ENCODE peak calls at places on chromosomes 7 and 10, in seven cellular contexts. One of them, this sample, is unnamed.
A peak's percentile ranks its signal among the peaks of the same experiment; 100 is the strongest.

GRCh38 chr7:133888061-133888930 is 238.8 kb upstream of the LRGUK start:
- DNase-seq in neuronal stem cell: no peak
- DNase-seq in EH: no peak
- DNase-seq in mucosa of descending colon: no peak
- DNase-seq in stromal cell of bone marrow: no peak
- DNase-seq in AG10803: no peak
- DNase-seq in progenitor cell of endocrine pancreas: no peak
- DNase-seq in this sample: no peak

GRCh38 chr7:151876899-151877777 is at the start of gene PRKAG2:
- DNase-seq in EH: peak; percentile 26
- DNase-seq in AG10803: peak; percentile 15
- DNase-seq in progenitor cell of endocrine pancreas: peak; percentile 47
- DNase-seq in neuronal stem cell: peak; percentile 45
- DNase-seq in stromal cell of bone marrow: no peak
- DNase-seq in mucosa of descending colon: peak; percentile 78
- DNase-seq in this sample: peak; percentile 87

GRCh38 chr10:126787201-126787600 is 116.7 kb upstream of the C10orf90 start:
- DNase-seq in progenitor cell of endocrine pancreas: no peak
- DNase-seq in mucosa of descending colon: no peak
- DNase-seq in stromal cell of bone marrow: no peak
- DNase-seq in EH: no peak
- DNase-seq in AG10803: no peak
- DNase-seq in neuronal stem cell: no peak
- DNase-seq in this sample: no peak

GRCh38 chr7:10038351-10038750 is 935.3 kb upstream of the PHF14 start:
- DNase-seq in AG10803: no peak
- DNase-seq in EH: no peak
- DNase-seq in mucosa of descending colon: no peak
- DNase-seq in stromal cell of bone marrow: no peak
- DNase-seq in progenitor cell of endocrine pancreas: no peak
- DNase-seq in neuronal stem cell: no peak
- DNase-seq in this sample: no peak

GRCh38 chr10:72424561-72424960 is 69.8 kb upstream of the DNAJB12 start:
- DNase-seq in progenitor cell of endocrine pancreas: no peak
- DNase-seq in neuronal stem cell: no peak
- DNase-seq in AG10803: no peak
- DNase-seq in EH: no peak
- DNase-seq in mucosa of descending colon: no peak
- DNase-seq in stromal cell of bone marrow: no peak
- DNase-seq in this sample: no peak

GRCh38 chr10:73758704-73759511 is 14.7 kb downstream of the SEC24C start:
- DNase-seq in stromal cell of bone marrow: no peak
- DNase-seq in mucosa of descending colon: no peak
- DNase-seq in neuronal stem cell: no peak
- DNase-seq in AG10803: no peak
- DNase-seq in EH: no peak
- DNase-seq in progenitor cell of endocrine pancreas: no peak
- DNase-seq in this sample: no peak

GRCh38 chr7:71604818-71605414 is 473.0 kb downstream of the GALNT17 start:
- DNase-seq in EH: no peak
- DNase-seq in AG10803: no peak
- DNase-seq in stromal cell of bone marrow: no peak
- DNase-seq in mucosa of descending colon: no peak
- DNase-seq in neuronal stem cell: no peak
- DNase-seq in progenitor cell of endocrine pancreas: no peak
- DNase-seq in this sample: no peak

GRCh38 chr7:132685301-132685700 is 109.0 kb upstream of the PLXNA4 start:
- DNase-seq in EH: no peak
- DNase-seq in mucosa of descending colon: no peak
- DNase-seq in AG10803: no peak
- DNase-seq in stromal cell of bone marrow: no peak
- DNase-seq in neuronal stem cell: no peak
- DNase-seq in progenitor cell of endocrine pancreas: no peak
- DNase-seq in this sample: no peak

GRCh38 chr7:954330-955238 is at the start of gene ADAP1:
- DNase-seq in neuronal stem cell: no peak
- DNase-seq in AG10803: peak; percentile 43
- DNase-seq in progenitor cell of endocrine pancreas: peak; percentile 44
- DNase-seq in stromal cell of bone marrow: no peak
- DNase-seq in mucosa of descending colon: peak; percentile 67
- DNase-seq in EH: peak; percentile 50
- DNase-seq in this sample: peak; percentile 79

GRCh38 chr10:43679509-43679908 is 30.8 kb upstream of the ZNF32 start:
- DNase-seq in progenitor cell of endocrine pancreas: no peak
- DNase-seq in AG10803: peak; percentile 55
- DNase-seq in mucosa of descending colon: peak; percentile 24
- DNase-seq in neuronal stem cell: no peak
- DNase-seq in stromal cell of bone marrow: no peak
- DNase-seq in EH: no peak
- DNase-seq in this sample: no peak

GRCh38 chr10:112517381-112517976 is 70.5 kb downstream of the VTI1A start:
- DNase-seq in neuronal stem cell: no peak
- DNase-seq in progenitor cell of endocrine pancreas: no peak
- DNase-seq in stromal cell of bone marrow: no peak
- DNase-seq in mucosa of descending colon: peak; percentile 26
- DNase-seq in EH: no peak
- DNase-seq in AG10803: no peak
- DNase-seq in this sample: no peak

GRCh38 chr7:3076163-3076562 is 32.5 kb upstream of the CARD11 start:
- DNase-seq in stromal cell of bone marrow: no peak
- DNase-seq in AG10803: no peak
- DNase-seq in EH: no peak
- DNase-seq in progenitor cell of endocrine pancreas: no peak
- DNase-seq in neuronal stem cell: no peak
- DNase-seq in mucosa of descending colon: no peak
- DNase-seq in this sample: no peak

GRCh38 chr10:116015922-116016321 is 257.1 kb downstream of the GFRA1 start:
- DNase-seq in neuronal stem cell: no peak
- DNase-seq in mucosa of descending colon: no peak
- DNase-seq in stromal cell of bone marrow: no peak
- DNase-seq in AG10803: no peak
- DNase-seq in EH: no peak
- DNase-seq in progenitor cell of endocrine pancreas: no peak
- DNase-seq in this sample: no peak

GRCh38 chr10:105347487-105347886 is 706.4 kb downstream of the SORCS3 start:
- DNase-seq in AG10803: no peak
- DNase-seq in progenitor cell of endocrine pancreas: no peak
- DNase-seq in mucosa of descending colon: no peak
- DNase-seq in EH: peak; percentile 56
- DNase-seq in neuronal stem cell: no peak
- DNase-seq in stromal cell of bone marrow: no peak
- DNase-seq in this sample: no peak

GRCh38 chr7:77328669-77329068 is 87.5 kb downstream of the GSAP start:
- DNase-seq in neuronal stem cell: no peak
- DNase-seq in AG10803: peak; percentile 70
- DNase-seq in stromal cell of bone marrow: no peak
- DNase-seq in mucosa of descending colon: no peak
- DNase-seq in EH: peak; percentile 62
- DNase-seq in progenitor cell of endocrine pancreas: no peak
- DNase-seq in this sample: no peak

GRCh38 chr7:154584352-154585252 is 418.3 kb downstream of the PAXIP1 start:
- DNase-seq in mucosa of descending colon: peak; percentile 29
- DNase-seq in neuronal stem cell: no peak
- DNase-seq in EH: no peak
- DNase-seq in progenitor cell of endocrine pancreas: no peak
- DNase-seq in AG10803: no peak
- DNase-seq in stromal cell of bone marrow: no peak
- DNase-seq in this sample: no peak

GRCh38 chr10:22436526-22436892 is 91.2 kb downstream of the SPAG6 start:
- DNase-seq in mucosa of descending colon: no peak
- DNase-seq in EH: no peak
- DNase-seq in AG10803: no peak
- DNase-seq in stromal cell of bone marrow: no peak
- DNase-seq in progenitor cell of endocrine pancreas: no peak
- DNase-seq in neuronal stem cell: no peak
- DNase-seq in this sample: no peak

GRCh38 chr7:46127805-46128204 is 206.7 kb upstream of the IGFBP3 start:
- DNase-seq in EH: no peak
- DNase-seq in mucosa of descending colon: no peak
- DNase-seq in progenitor cell of endocrine pancreas: no peak
- DNase-seq in neuronal stem cell: no peak
- DNase-seq in stromal cell of bone marrow: no peak
- DNase-seq in AG10803: no peak
- DNase-seq in this sample: no peak

GRCh38 chr10:43082087-43082486 is 5.2 kb downstream of the RET start:
- DNase-seq in mucosa of descending colon: peak; percentile 12
- DNase-seq in EH: no peak
- DNase-seq in AG10803: no peak
- DNase-seq in progenitor cell of endocrine pancreas: no peak
- DNase-seq in stromal cell of bone marrow: no peak
- DNase-seq in neuronal stem cell: no peak
- DNase-seq in this sample: no peak

GRCh38 chr10:61869772-61870520 is 31.6 kb upstream of the ARID5B start:
- DNase-seq in AG10803: peak; percentile 66
- DNase-seq in neuronal stem cell: no peak
- DNase-seq in mucosa of descending colon: no peak
- DNase-seq in progenitor cell of endocrine pancreas: no peak
- DNase-seq in stromal cell of bone marrow: peak; percentile 26
- DNase-seq in EH: peak; percentile 84
- DNase-seq in this sample: no peak

GRCh38 chr10:3213174-3213573 is 40.6 kb upstream of the PITRM1 start:
- DNase-seq in neuronal stem cell: no peak
- DNase-seq in mucosa of descending colon: no peak
- DNase-seq in AG10803: peak; percentile 46
- DNase-seq in EH: no peak
- DNase-seq in stromal cell of bone marrow: no peak
- DNase-seq in progenitor cell of endocrine pancreas: no peak
- DNase-seq in this sample: no peak

GRCh38 chr7:139681463-139681755 is 96.4 kb downstream of the HIPK2 start:
- DNase-seq in EH: no peak
- DNase-seq in neuronal stem cell: no peak
- DNase-seq in mucosa of descending colon: no peak
- DNase-seq in AG10803: no peak
- DNase-seq in stromal cell of bone marrow: no peak
- DNase-seq in progenitor cell of endocrine pancreas: no peak
- DNase-seq in this sample: no peak

GRCh38 chr10:60139798-60140566 is 233.6 kb upstream of the CCDC6 start:
- DNase-seq in progenitor cell of endocrine pancreas: no peak
- DNase-seq in neuronal stem cell: peak; percentile 33
- DNase-seq in AG10803: peak; percentile 38
- DNase-seq in stromal cell of bone marrow: no peak
- DNase-seq in mucosa of descending colon: no peak
- DNase-seq in EH: peak; percentile 54
- DNase-seq in this sample: no peak